ENCODE peak calls at places on chromosome 19, in ten cellular contexts. P is cardiac muscle cell, X is NCI-H2081, R is dorsolateral prefrontal cortex, U is fibroblast of pulmonary artery, M is neural progenitor cell, O is fibroblast of the conjunctiva, C is lung microvascular endothelial cell, W is foreskin fibroblast, V is T-cell. D is an unnamed sample.

GRCh38 chr19:5308471-5309437 is 31.9 kb downstream of the PTPRS start:
- DNase-seq in P (no peak), X (peak), R (peak), U (peak), M (no peak), O (peak), C (peak), W (no peak), V (no peak), D (peak)

GRCh38 chr19:43445426-43445825 is 20.0 kb downstream of the LYPD3 start:
- DNase-seq in P (no peak), X (no peak), R (no peak), U (no peak), M (no peak), O (no peak), C (no peak), W (no peak), V (no peak), D (no peak)

GRCh38 chr19:23070353-23070781 is 46.5 kb upstream of the ZNF730 start:
- DNase-seq in P (no peak), X (no peak), R (no peak), U (peak), M (no peak), O (peak), C (peak), W (peak), V (no peak), D (peak)

GRCh38 chr19:16075430-16076153 is 703 bp upstream of the TPM4 start:
- DNase-seq in P (no peak), X (no peak), R (no peak), U (no peak), M (peak), O (no peak), C (no peak), W (no peak), V (no peak), D (no peak)

GRCh38 chr19:4518345-4519171 is at the start of gene PLIN4:
- DNase-seq in P (no peak), X (no peak), R (no peak), U (peak), M (no peak), O (peak), C (peak), W (peak), V (no peak), D (no peak)

GRCh38 chr19:33490041-33490451 is 31.5 kb downstream of the PEPD start:
- DNase-seq in P (no peak), X (no peak), R (peak), U (no peak), M (no peak), O (no peak), C (no peak), W (no peak), V (no peak), D (no peak)

GRCh38 chr19:16060294-16060693 is 16.0 kb upstream of the TPM4 start:
- DNase-seq in P (no peak), X (no peak), R (no peak), U (no peak), M (no peak), O (no peak), C (no peak), W (no peak), V (no peak), D (no peak)

GRCh38 chr19:30373593-30373992 is 1.4 kb downstream of the ZNF536 start:
- DNase-seq in P (no peak), X (no peak), R (no peak), U (no peak), M (peak), O (no peak), C (no peak), W (no peak), V (no peak), D (no peak)

GRCh38 chr19:13929956-13930355 is 8.3 kb downstream of the PODNL1 start:
- DNase-seq in P (no peak), X (no peak), R (no peak), U (no peak), M (no peak), O (no peak), C (no peak), W (no peak), V (no peak), D (no peak)

GRCh38 chr19:2149980-2150793 is 1.2 kb downstream of the AP3D1 start:
- DNase-seq in P (no peak), X (no peak), R (no peak), U (no peak), M (peak), O (no peak), C (no peak), W (no peak), V (no peak), D (no peak)

GRCh38 chr19:50639121-50640112 is at the start of gene SYT3:
- DNase-seq in P (peak), X (no peak), R (peak), U (peak), M (peak), O (no peak), C (peak), W (peak), V (peak), D (peak)

GRCh38 chr19:1457031-1457739 is 7.3 kb downstream of the APC2 start:
- DNase-seq in P (no peak), X (no peak), R (no peak), U (no peak), M (peak), O (no peak), C (no peak), W (no peak), V (no peak), D (no peak)

GRCh38 chr19:47280183-47280797 is 5.6 kb downstream of the INAFM1 start:
- DNase-seq in P (no peak), X (no peak), R (no peak), U (peak), M (peak), O (no peak), C (peak), W (no peak), V (peak), D (no peak)

GRCh38 chr19:7841751-7842660 is 12.0 kb downstream of the EVI5L start:
- DNase-seq in P (no peak), X (no peak), R (no peak), U (no peak), M (no peak), O (no peak), C (no peak), W (no peak), V (no peak), D (no peak)

GRCh38 chr19:45955905-45956608 is 17.6 kb downstream of the NOVA2 start:
- DNase-seq in P (no peak), X (no peak), R (peak), U (peak), M (no peak), O (no peak), C (peak), W (no peak), V (no peak), D (no peak)

GRCh38 chr19:6233827-6234511 is 45.8 kb downstream of the MLLT1 start:
- DNase-seq in P (no peak), X (no peak), R (no peak), U (peak), M (no peak), O (no peak), C (peak), W (no peak), V (no peak), D (no peak)

GRCh38 chr19:8184274-8184673 is 24.9 kb upstream of the CERS4 start:
- DNase-seq in P (no peak), X (no peak), R (no peak), U (no peak), M (no peak), O (no peak), C (no peak), W (no peak), V (no peak), D (no peak)

GRCh38 chr19:6103217-6103644 is 7.1 kb downstream of the RFX2 start:
- DNase-seq in P (no peak), X (no peak), R (no peak), U (peak), M (no peak), O (peak), C (peak), W (peak), V (no peak), D (no peak)

GRCh38 chr19:343941-344624 is 513 bp downstream of the MIER2 start:
- DNase-seq in P (peak), X (no peak), R (no peak), U (peak), M (peak), O (no peak), C (peak), W (no peak), V (no peak), D (peak)

GRCh38 chr19:5216141-5216847 is 124.3 kb downstream of the PTPRS start:
- DNase-seq in P (no peak), X (no peak), R (no peak), U (no peak), M (no peak), O (no peak), C (no peak), W (no peak), V (no peak), D (no peak)

GRCh38 chr19:40567750-40568494 is 8.8 kb upstream of the SHKBP1 start:
- DNase-seq in P (no peak), X (no peak), R (no peak), U (no peak), M (peak), O (no peak), C (no peak), W (no peak), V (no peak), D (no peak)

GRCh38 chr19:3665681-3666544 is 34.4 kb downstream of the PIP5K1C start:
- DNase-seq in P (peak), X (no peak), R (peak), U (no peak), M (peak), O (no peak), C (peak), W (no peak), V (peak), D (no peak)

GRCh38 chr19:6026390-6026897 is 48.5 kb upstream of the RANBP3 start:
- DNase-seq in P (no peak), X (no peak), R (no peak), U (no peak), M (no peak), O (no peak), C (no peak), W (no peak), V (no peak), D (no peak)

GRCh38 chr19:19652482-19653295 is 9.2 kb upstream of the GMIP start:
- DNase-seq in P (no peak), X (no peak), R (no peak), U (no peak), M (no peak), O (no peak), C (no peak), W (no peak), V (no peak), D (no peak)

GRCh38 chr19:7852851-7853759 is 21.1 kb downstream of the PRR36 start:
- DNase-seq in P (peak), X (peak), R (peak), U (peak), M (peak), O (no peak), C (peak), W (no peak), V (peak), D (no peak)

GRCh38 chr19:5494780-5495179 is 39.6 kb downstream of the ZNRF4 start:
- DNase-seq in P (no peak), X (no peak), R (no peak), U (no peak), M (peak), O (no peak), C (no peak), W (no peak), V (no peak), D (no peak)

GRCh38 chr19:50877338-50877737 is 4.1 kb downstream of the KLK2 start:
- DNase-seq in P (no peak), X (peak), R (no peak), U (no peak), M (no peak), O (no peak), C (no peak), W (no peak), V (no peak), D (peak)